ENCODE peak calls at places on chromosome 18, in five cellular contexts. Q is RWPE2; V is foreskin fibroblast; S is NCI-H1092 treated with DMSO at 0.1 percent for 48 hours; H is stimulated activated CD4-positive, alpha-beta T cell treated with anti-CD3 and anti-CD28 coated beads, Interleukin-1b, Interleukin-23, amount 100 ng/mL, for 24 hours. W is an unnamed sample.

GRCh38 chr18:49486617-49486958 is 446 bp downstream of the C18orf32 start:
- DNase-seq in Q (no peak), V (no peak), S (no peak), H (no peak), W (no peak)

GRCh38 chr18:58300867-58301266 is 256.8 kb downstream of the NEDD4L start:
- DNase-seq in Q (no peak), V (no peak), S (no peak), H (no peak), W (no peak)

GRCh38 chr18:8107426-8107825 is 501.8 kb upstream of the RAB12 start:
- DNase-seq in Q (no peak), V (no peak), S (no peak), H (no peak), W (no peak)

GRCh38 chr18:59871711-59872362 is 28.0 kb upstream of the PMAIP1 start:
- DNase-seq in Q (no peak), V (no peak), S (no peak), H (no peak), W (no peak)

GRCh38 chr18:45728341-45729010 is 4.5 kb downstream of the SLC14A1 start:
- DNase-seq in Q (no peak), V (peak; percentile 90), S (no peak), H (no peak), W (no peak)

GRCh38 chr18:37565138-37565984 is at the start of gene CELF4:
- DNase-seq in Q (no peak), V (peak; percentile 37), S (peak; percentile 96), H (no peak), W (no peak)

GRCh38 chr18:76384861-76385680 is 110.0 kb downstream of the ZNF516 start:
- DNase-seq in Q (peak; percentile 52), V (no peak), S (no peak), H (no peak), W (no peak)

GRCh38 chr18:14943967-14944636 is 196.1 kb downstream of the ANKRD30B start:
- DNase-seq in Q (no peak), V (no peak), S (no peak), H (no peak), W (no peak)

GRCh38 chr18:46477425-46478011 is 179.5 kb downstream of the LOXHD1 start:
- DNase-seq in Q (no peak), V (no peak), S (peak; percentile 43), H (no peak), W (no peak)

GRCh38 chr18:28422577-28422976 is 245.6 kb upstream of the CDH2 start:
- DNase-seq in Q (no peak), V (no peak), S (no peak), H (no peak), W (no peak)

GRCh38 chr18:3593381-3593903 is 143.5 kb downstream of the TGIF1 start:
- DNase-seq in Q (peak; percentile 75), V (peak; percentile 68), S (peak; percentile 55), H (no peak), W (no peak)

GRCh38 chr18:7812431-7813063 is 245.4 kb downstream of the PTPRM start:
- DNase-seq in Q (no peak), V (peak; percentile 57), S (no peak), H (no peak), W (no peak)

GRCh38 chr18:68428026-68428425 is 286.9 kb downstream of the TMX3 start:
- DNase-seq in Q (peak; percentile 56), V (peak; percentile 93), S (no peak), H (no peak), W (no peak)

GRCh38 chr18:48803951-48804855 is 146.6 kb downstream of the SMAD7 start:
- DNase-seq in Q (peak; percentile 52), V (no peak), S (no peak), H (no peak), W (no peak)

GRCh38 chr18:79856119-79857080 is 58.7 kb downstream of the KCNG2 start:
- DNase-seq in Q (no peak), V (peak; percentile 25), S (peak; percentile 36), H (no peak), W (peak; percentile 60)

GRCh38 chr18:23872701-23873550 is 141.6 kb upstream of the TTC39C start:
- DNase-seq in Q (peak; percentile 98), V (no peak), S (no peak), H (no peak), W (no peak)

GRCh38 chr18:62105373-62105772 is 81.5 kb downstream of the PIGN start:
- DNase-seq in Q (no peak), V (no peak), S (no peak), H (no peak), W (no peak)

GRCh38 chr18:63867368-63867767 is 20.1 kb upstream of the SERPINB2 start:
- DNase-seq in Q (no peak), V (peak; percentile 12), S (no peak), H (no peak), W (no peak)

GRCh38 chr18:72336786-72337185 is 207.4 kb downstream of the CBLN2 start:
- DNase-seq in Q (no peak), V (peak; percentile 17), S (no peak), H (no peak), W (no peak)

GRCh38 chr18:29078272-29078671 is 901.3 kb upstream of the CDH2 start:
- DNase-seq in Q (no peak), V (no peak), S (peak; percentile 16), H (no peak), W (no peak)

GRCh38 chr18:47899107-47899840 is 31.2 kb downstream of the SMAD2 start:
- DNase-seq in Q (no peak), V (no peak), S (no peak), H (no peak), W (no peak)

GRCh38 chr18:48575301-48575657 is 36.4 kb downstream of the CTIF start:
- DNase-seq in Q (no peak), V (no peak), S (no peak), H (no peak), W (no peak)

GRCh38 chr18:33316146-33316587 is 124.4 kb downstream of the CCDC178 start:
- DNase-seq in Q (no peak), V (no peak), S (no peak), H (no peak), W (no peak)

GRCh38 chr18:13649397-13650252 is 76.7 kb downstream of the FAM210A start:
- DNase-seq in Q (no peak), V (no peak), S (no peak), H (no peak), W (no peak)

GRCh38 chr18:50096766-50097435 is 98.0 kb downstream of the MYO5B start:
- DNase-seq in Q (no peak), V (no peak), S (no peak), H (no peak), W (no peak)

GRCh38 chr18:23990474-23991410 is 23.8 kb upstream of the TTC39C start:
- DNase-seq in Q (no peak), V (peak; percentile 34), S (no peak), H (no peak), W (no peak)

GRCh38 chr18:63905361-63905760 is 2.4 kb upstream of the SERPINB10 start:
- DNase-seq in Q (no peak), V (peak; percentile 52), S (no peak), H (no peak), W (no peak)

GRCh38 chr18:49055787-49056186 is 105.0 kb upstream of the SMAD7 start:
- DNase-seq in Q (no peak), V (peak; percentile 69), S (no peak), H (no peak), W (peak; percentile 72)

GRCh38 chr18:62523631-62524442 is 1.0 kb downstream of the ZCCHC2 start:
- DNase-seq in Q (peak; percentile 60), V (peak; percentile 76), S (peak; percentile 62), H (peak; percentile 17), W (no peak)

GRCh38 chr18:10041180-10041579 is 127.4 kb downstream of the VAPA start:
- DNase-seq in Q (no peak), V (peak; percentile 64), S (no peak), H (no peak), W (no peak)

GRCh38 chr18:61770279-61770678 is 122.5 kb downstream of the RNF152 start:
- DNase-seq in Q (no peak), V (no peak), S (no peak), H (no peak), W (no peak)

GRCh38 chr18:323253-323622 is 55.4 kb upstream of the THOC1 start:
- DNase-seq in Q (no peak), V (peak; percentile 36), S (no peak), H (no peak), W (no peak)

GRCh38 chr18:12336251-12336650 is 28.2 kb downstream of the TUBB6 start:
- DNase-seq in Q (no peak), V (no peak), S (no peak), H (no peak), W (no peak)